ENCODE peak calls at places on chromosomes 2 and 18, in six cellular contexts. G is Peyer's patch, R is A549, J is esophagus muscularis mucosa, X is transverse colon, W is HCT116. D is an unnamed sample.

GRCh38 chr2:61436092-61436491 is 34.8 kb downstream of the USP34 start:
- DNase-seq in G (no peak), X (no peak), J (no peak), R (no peak), W (no peak), D (no peak)

GRCh38 chr2:220273082-220273481 is 645.7 kb downstream of the SLC4A3 start:
- DNase-seq in X (no peak), J (no peak), G (no peak), R (peak; percentile 20), W (no peak), D (no peak)

GRCh38 chr2:182038579-182038978 is 52.9 kb downstream of the PPP1R1C start:
- DNase-seq in X (no peak), G (no peak), R (peak; percentile 41), W (peak; percentile 55), J (no peak), D (no peak)

GRCh38 chr2:101706819-101707177 is 9.3 kb downstream of the MAP4K4 start:
- DNase-seq in G (no peak), W (no peak), X (no peak), J (no peak), R (no peak), D (no peak)

GRCh38 chr18:5704847-5705246 is 161.1 kb upstream of the EPB41L3 start:
- DNase-seq in W (no peak), R (no peak), X (no peak), J (no peak), G (no peak), D (no peak)

GRCh38 chr2:198296665-198297308 is 492.4 kb downstream of the PLCL1 start:
- DNase-seq in R (peak; percentile 51), G (peak; percentile 78), X (peak; percentile 40), W (peak; percentile 51), J (no peak), D (peak; percentile 53)

GRCh38 chr2:241015439-241015838 is 17.0 kb downstream of the SNED1 start:
- DNase-seq in R (no peak), J (peak; percentile 74), W (no peak), G (no peak), X (no peak), D (no peak)

GRCh38 chr2:231680992-231681852 is 27.1 kb upstream of the PTMA start:
- DNase-seq in W (no peak), G (peak; percentile 83), X (peak; percentile 82), J (no peak), R (peak; percentile 74), D (no peak)

GRCh38 chr2:233303252-233303651 is 4.4 kb upstream of the SAG start:
- DNase-seq in X (no peak), J (no peak), W (no peak), G (no peak), R (no peak), D (peak; percentile 17)

GRCh38 chr2:238913931-238914647 is 66.2 kb downstream of the TWIST2 start:
- DNase-seq in X (no peak), J (no peak), W (no peak), R (no peak), G (peak; percentile 43), D (no peak)

DNA sequence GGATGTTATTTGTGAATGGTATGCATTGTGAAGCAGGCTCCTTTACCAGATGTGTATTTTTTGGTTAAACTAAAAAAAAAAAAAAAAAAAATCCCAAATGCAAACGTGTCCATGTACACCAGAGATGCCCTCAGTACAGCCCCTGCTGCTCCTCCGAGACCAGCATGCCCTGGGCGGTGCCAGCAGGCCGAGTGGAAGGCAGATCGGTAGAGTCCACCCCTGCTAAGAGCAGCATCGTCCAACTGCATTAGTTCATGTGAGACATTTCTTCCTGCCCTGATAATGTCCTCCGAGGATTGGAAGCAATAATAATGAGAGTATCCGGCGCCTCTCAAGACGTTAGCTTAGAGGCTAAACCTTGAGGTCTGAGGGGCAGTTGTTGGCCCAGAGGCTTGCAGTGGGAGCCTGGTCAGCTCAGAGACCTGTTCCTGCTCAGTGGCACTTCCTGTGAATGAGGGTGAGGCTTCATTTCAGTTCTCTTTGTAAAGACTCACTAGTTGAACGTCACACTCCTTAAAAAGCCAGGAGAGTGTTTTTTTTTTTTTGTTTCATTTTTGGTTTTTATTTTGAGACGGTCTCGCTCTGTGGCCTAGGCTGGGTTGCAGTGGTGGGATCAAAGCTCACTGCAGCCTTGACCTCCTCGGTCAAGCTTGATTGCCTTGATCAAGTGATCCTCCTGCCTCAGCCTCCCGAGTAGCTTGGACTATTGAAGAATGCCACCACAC is 5.6 kb downstream of the SLC66A3 start:
- DNase-seq in G (no peak), X (peak; percentile 30), J (no peak), R (no peak), W (no peak), D (no peak)
- TF ChIP-seq POLR2A in G (no peak), X (no peak), J (no peak), R (no peak), W (no peak), D (no peak)

DNA sequence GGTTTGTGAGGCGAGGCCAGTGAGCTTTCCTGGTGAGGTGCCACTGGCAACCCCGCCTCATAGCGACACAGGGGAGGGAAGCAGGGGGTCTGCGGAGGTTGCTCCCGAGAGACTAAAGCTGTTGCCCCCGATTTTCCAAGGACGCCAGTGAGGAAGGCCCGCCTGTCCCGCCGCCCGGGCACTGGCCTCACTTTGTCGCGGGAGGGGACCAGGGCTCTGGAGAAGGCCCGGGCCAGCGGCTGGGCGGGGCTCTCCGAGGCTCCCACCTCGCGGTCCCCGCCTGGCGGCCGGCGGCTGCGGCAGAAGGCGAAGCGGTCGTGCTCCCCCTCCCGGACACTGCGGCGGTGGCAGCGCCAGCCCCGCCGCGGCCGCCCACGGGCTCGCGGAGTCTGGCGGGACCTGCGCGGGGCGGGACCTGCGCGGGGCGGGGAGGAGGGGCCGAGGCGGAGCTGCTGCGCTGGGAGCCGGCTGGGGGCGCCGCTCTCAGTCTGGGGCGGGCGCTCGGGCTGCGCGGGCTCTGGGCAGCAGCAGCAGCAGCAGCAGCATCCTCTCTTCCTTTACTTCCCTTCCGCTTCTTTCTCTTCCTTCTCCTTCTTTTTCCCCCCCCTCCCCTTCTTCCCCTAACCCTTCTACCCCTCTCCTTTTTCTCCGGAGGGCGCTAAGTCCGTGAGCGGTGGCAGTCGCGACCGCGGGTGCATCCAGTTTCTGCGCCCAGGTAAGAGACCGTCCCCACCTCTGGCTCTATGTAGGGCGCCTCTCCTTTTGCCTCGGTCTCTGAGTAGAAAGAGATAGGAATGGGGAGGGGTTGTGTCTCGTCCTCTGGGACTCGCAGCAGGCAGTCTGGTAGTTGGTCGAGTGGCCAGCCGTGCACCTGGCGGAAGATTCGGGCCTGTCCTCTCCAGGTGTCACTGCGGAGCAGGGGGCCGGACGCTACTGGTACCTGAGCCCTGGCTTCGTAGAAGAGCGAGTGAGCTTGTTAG is at the start of gene MAP2:
- DNase-seq in J (no peak), R (peak; percentile 77), W (peak; percentile 66), G (peak; percentile 82), X (peak; percentile 75), D (peak; percentile 89)
- TF ChIP-seq POLR2A in J (no peak), R (no peak), W (peak; percentile 32), G (no peak), X (no peak), D (peak; percentile 50)

GRCh38 chr18:12943200-12943599 is 4.6 kb upstream of the SEH1L start:
- DNase-seq in J (no peak), R (no peak), X (no peak), W (no peak), G (no peak), D (no peak)

GRCh38 chr18:12948055-12948804 is 419 bp downstream of the SEH1L start:
- DNase-seq in G (peak; percentile 98), J (peak; percentile 99), X (peak; percentile 96), R (peak; percentile 94), W (peak; percentile 80), D (no peak)

GRCh38 chr18:12944724-12945123 is 3.1 kb upstream of the SEH1L start:
- DNase-seq in R (no peak), W (no peak), G (no peak), X (peak; percentile 34), J (no peak), D (no peak)

GRCh38 chr18:12947355-12948054 is at the start of gene SEH1L:
- DNase-seq in G (peak; percentile 100), R (peak; percentile 98), J (peak; percentile 100), X (peak; percentile 100), W (peak; percentile 93), D (peak; percentile 99)

GRCh38 chr18:12946549-12947354 is 1.1 kb upstream of the SEH1L start:
- DNase-seq in X (peak; percentile 47), G (no peak), W (peak; percentile 38), R (peak; percentile 58), J (no peak), D (no peak)
- TF ChIP-seq POLR2A in X (no peak), G (no peak), W (no peak), R (no peak), J (no peak), D (no peak)

GRCh38 chr2:216694201-216694825 is 1.0 kb downstream of the IGFBP5 start:
- DNase-seq in G (no peak), X (peak; percentile 39), W (no peak), J (no peak), R (peak; percentile 54), D (no peak)

GRCh38 chr2:216696751-216697560 is 1.6 kb upstream of the IGFBP5 start:
- DNase-seq in G (no peak), J (no peak), R (peak; percentile 58), X (no peak), W (peak; percentile 48), D (no peak)

GRCh38 chr2:216696321-216696720 is 972 bp upstream of the IGFBP5 start:
- DNase-seq in W (no peak), R (no peak), J (no peak), X (no peak), G (no peak), D (no peak)

GRCh38 chr2:216694826-216695217 is 527 bp downstream of the IGFBP5 start:
- DNase-seq in G (no peak), J (no peak), W (no peak), X (no peak), R (no peak), D (no peak)

GRCh38 chr2:216695401-216695821 is at the start of gene IGFBP5:
- DNase-seq in R (no peak), W (no peak), X (peak; percentile 75), G (peak; percentile 74), J (peak; percentile 97), D (peak; percentile 75)
- TF ChIP-seq POLR2A in R (no peak), W (no peak), X (peak; percentile 84), G (peak; percentile 36), J (peak; percentile 63), D (no peak)

GRCh38 chr2:97950329-97951154 is 45.2 kb downstream of the TMEM131 start:
- DNase-seq in R (no peak), X (no peak), G (no peak), W (no peak), J (no peak), D (no peak)

GRCh38 chr2:97951155-97951670 is 44.5 kb downstream of the TMEM131 start:
- DNase-seq in G (no peak), W (no peak), X (no peak), J (no peak), R (no peak), D (no peak)

GRCh38 chr2:97945791-97946190 is 50.0 kb downstream of the TMEM131 start:
- DNase-seq in J (no peak), G (no peak), W (no peak), R (no peak), X (no peak), D (no peak)
- TF ChIP-seq POLR2A in J (no peak), G (no peak), W (no peak), R (no peak), X (no peak), D (no peak)

DNA sequence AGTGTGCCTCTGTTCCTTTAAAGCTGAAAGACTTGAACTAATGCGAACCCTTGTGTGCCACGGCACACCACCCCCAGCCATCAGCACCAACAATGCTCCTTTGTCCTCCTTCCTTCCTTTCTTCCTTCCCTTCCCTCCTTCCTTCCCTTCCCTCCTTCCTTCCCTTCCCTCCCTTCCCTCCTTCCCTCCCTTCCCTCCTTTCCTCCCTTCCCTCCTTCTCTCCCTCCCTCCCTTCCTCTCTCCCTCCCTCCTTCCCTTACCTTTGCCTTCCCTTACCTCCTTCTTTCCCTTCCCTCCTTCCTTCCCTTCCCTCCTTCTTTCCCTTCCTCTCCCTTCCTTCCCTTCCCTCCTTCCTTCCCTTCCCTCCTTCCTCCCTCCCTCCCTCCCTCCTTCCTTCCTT is 208.3 kb upstream of the PXDN start:
- DNase-seq in X (no peak), W (no peak), J (no peak), G (no peak), R (no peak), D (no peak)
- TF ChIP-seq POLR2A in X (no peak), W (no peak), J (no peak), G (no peak), R (no peak), D (no peak)

D was measured in H1.